ENCODE peak calls at places on chromosome X, in ten cellular contexts. Q is astrocyte, H is stomach, Z is H1, S is fibroblast of lung, T is PC-3, R is cardiac muscle cell, D is brain microvascular endothelial cell, A is sigmoid colon, G is endodermal cell. I is an unnamed sample.

GRCh38 chrX:7709845-7710244 is 133.1 kb upstream of the VCX start:
- DNase-seq in Q (no peak), H (no peak), Z (no peak), S (no peak), T (no peak), R (no peak), D (no peak), A (no peak), G (no peak), I (no peak)

GRCh38 chrX:69504626-69505612 is 793 bp downstream of the NALF2 start:
- DNase-seq in Q (no peak), H (no peak), Z (no peak), S (no peak), T (no peak), R (no peak), D (no peak), A (no peak), G (peak; percentile 56), I (no peak)

GRCh38 chrX:111447298-111447697 is 35.3 kb upstream of the DCX start:
- DNase-seq in Q (peak; percentile 1), H (no peak), Z (no peak), S (peak; percentile 5), T (peak; percentile 22), R (peak; percentile 4), D (no peak), A (no peak), G (peak; percentile 80), I (peak; percentile 52)

GRCh38 chrX:140948827-140949226 is 53.6 kb upstream of the SPANXB1 start:
- DNase-seq in Q (no peak), H (no peak), Z (no peak), S (no peak), T (no peak), R (no peak), D (no peak), A (no peak), G (no peak), I (no peak)

GRCh38 chrX:151722241-151722846 is 6.5 kb downstream of the FATE1 start:
- DNase-seq in Q (no peak), H (peak; percentile 49), Z (peak; percentile 43), S (peak; percentile 4), T (no peak), R (peak; percentile 34), D (no peak), A (peak; percentile 58), G (peak; percentile 90), I (no peak)

GRCh38 chrX:125287282-125287681 is 32.4 kb upstream of the TEX13C start:
- DNase-seq in Q (no peak), H (no peak), Z (no peak), S (no peak), T (no peak), R (no peak), D (no peak), A (no peak), G (no peak), I (no peak)

GRCh38 chrX:39627257-39627656 is 470.5 kb downstream of the BCOR start:
- DNase-seq in Q (no peak), H (peak; percentile 31), Z (no peak), S (no peak), T (no peak), R (no peak), D (no peak), A (no peak), G (no peak), I (no peak)

GRCh38 chrX:105167233-105167632 is 53.3 kb downstream of the TEX13A start:
- DNase-seq in Q (no peak), H (no peak), Z (no peak), S (peak; percentile 2), T (peak; percentile 88), R (no peak), D (no peak), A (no peak), G (no peak), I (no peak)

GRCh38 chrX:153608821-153609220 is 9.9 kb upstream of the CCNQ start:
- DNase-seq in Q (no peak), H (no peak), Z (no peak), S (peak; percentile 11), T (no peak), R (peak; percentile 18), D (no peak), A (no peak), G (no peak), I (no peak)

GRCh38 chrX:99271641-99272040 is 1138.4 kb downstream of the PCDH19 start:
- DNase-seq in Q (no peak), H (no peak), Z (no peak), S (no peak), T (no peak), R (no peak), D (no peak), A (no peak), G (peak; percentile 75), I (no peak)

GRCh38 chrX:130637591-130637990 is 235.8 kb downstream of the RBMX2 start:
- DNase-seq in Q (peak; percentile 15), H (no peak), Z (no peak), S (peak; percentile 23), T (no peak), R (peak; percentile 56), D (peak; percentile 5), A (no peak), G (no peak), I (no peak)

GRCh38 chrX:39577206-39577605 is 520.6 kb downstream of the BCOR start:
- DNase-seq in Q (peak; percentile 25), H (no peak), Z (no peak), S (peak; percentile 44), T (peak; percentile 39), R (no peak), D (no peak), A (no peak), G (no peak), I (no peak)

DNA sequence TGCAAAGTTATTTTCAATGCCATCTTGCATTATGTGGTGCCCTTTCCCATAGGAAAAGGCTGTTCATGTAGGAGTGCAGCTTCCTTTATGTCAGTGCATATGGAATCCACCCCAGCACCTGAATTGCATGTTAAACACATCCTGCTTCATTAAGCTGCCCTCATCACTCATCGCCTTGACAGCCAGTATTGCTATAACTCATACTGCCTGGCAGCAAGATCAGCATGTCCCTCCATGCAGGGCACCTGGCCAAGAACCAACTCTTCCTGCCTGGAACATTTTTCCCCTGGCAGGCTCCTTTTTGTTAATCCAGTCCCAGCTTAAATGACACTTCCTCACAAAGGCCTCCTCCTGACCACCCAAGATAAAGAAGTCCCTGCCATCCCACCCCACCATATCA is 23.5 kb upstream of the CA5B start:
- DNase-seq in Q (no peak), H (no peak), Z (no peak), S (no peak), T (peak; percentile 7), R (peak; percentile 3), D (no peak), A (no peak), G (no peak), I (peak; percentile 49)
- H3K27ac ChIP-seq in Q (no peak overlapping the region), H (no peak overlapping the region), Z (no peak overlapping the region), S (no peak overlapping the region), T (no peak overlapping the region), R (no peak overlapping the region), D (no peak overlapping the region), A (no peak overlapping the region), G (no peak overlapping the region), I (no peak overlapping the region)

GRCh38 chrX:77694491-77694890 is 91.5 kb downstream of the ATRX start:
- DNase-seq in Q (no peak), H (no peak), Z (no peak), S (no peak), T (peak; percentile 2), R (no peak), D (no peak), A (no peak), G (no peak), I (no peak)

GRCh38 chrX:77693594-77693993 is 92.4 kb downstream of the ATRX start:
- DNase-seq in Q (no peak), H (no peak), Z (no peak), S (no peak), T (no peak), R (no peak), D (no peak), A (no peak), G (no peak), I (no peak)

DNA sequence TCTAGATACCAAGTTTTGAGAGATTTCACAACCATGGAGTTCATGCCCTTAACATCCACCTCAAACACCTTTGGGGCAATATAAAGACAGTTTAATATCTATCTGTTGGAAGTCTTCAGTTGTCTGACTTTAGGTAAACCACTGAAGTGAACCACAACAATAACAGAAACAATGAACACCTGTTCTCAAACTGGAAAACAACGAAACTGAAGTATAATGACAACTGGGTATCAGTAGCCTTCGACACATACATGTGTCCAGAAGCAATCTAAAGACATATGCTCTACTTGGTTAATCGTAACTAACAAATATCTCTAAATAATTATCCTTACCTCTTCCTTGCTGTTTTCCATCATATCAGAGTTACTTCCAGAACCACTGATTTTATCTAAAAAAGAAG is 87.8 kb downstream of the ATRX start:
- DNase-seq in Q (no peak), H (no peak), Z (no peak), S (no peak), T (no peak), R (no peak), D (no peak), A (no peak), G (no peak), I (no peak)
- H3K36me3 ChIP-seq in Q (peaks cover 13% of the 10 kb centered on the region), H (peaks cover 9% of the 10 kb centered on the region), Z (peaks cover 7% of the 10 kb centered on the region), S (no peaks in the 10 kb centered on the region), T (peaks cover 18% of the 10 kb centered on the region), R (peaks cover 10% of the 10 kb centered on the region), D (no peaks in the 10 kb centered on the region), A (no peaks in the 10 kb centered on the region), G (peaks cover 37% of the 10 kb centered on the region), I (no peaks in the 10 kb centered on the region)

DNA sequence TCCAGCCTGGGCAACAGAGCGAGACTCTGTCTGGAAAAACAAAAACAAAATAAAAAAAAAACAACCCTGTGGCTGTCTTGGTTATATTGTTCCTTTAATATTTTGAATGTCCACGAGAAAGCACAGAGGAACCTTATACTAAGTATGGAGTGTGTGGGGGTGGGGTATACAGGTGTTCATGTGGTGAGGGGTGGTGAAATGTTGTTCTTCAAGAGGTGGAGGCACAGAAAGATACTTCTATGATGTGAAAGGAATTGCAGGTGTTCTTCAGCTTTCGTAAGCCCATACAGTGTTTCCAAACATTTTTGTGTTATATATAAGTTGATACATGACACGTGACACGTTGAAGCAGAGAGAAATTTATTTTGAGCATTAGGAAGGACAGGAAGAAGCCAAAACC is 46.4 kb downstream of the SLC9A6 start:
- DNase-seq in Q (no peak), H (no peak), Z (no peak), S (no peak), T (no peak), R (no peak), D (no peak), A (no peak), G (no peak), I (no peak)
- H3K27ac ChIP-seq in Q (peak overlapping the region; percentile 92), H (peak overlapping the region; percentile 66), Z (no peak overlapping the region), S (no peak overlapping the region), T (no peak overlapping the region), R (no peak overlapping the region), D (peak overlapping the region; percentile 82), A (peak overlapping the region; percentile 84), G (no peak overlapping the region), I (no peak overlapping the region)

GRCh38 chrX:1385824-1386223 is 6.1 kb downstream of the SLC25A6 start:
- DNase-seq in Q (no peak), H (no peak), Z (no peak), S (no peak), T (no peak), R (no peak), D (no peak), A (no peak), G (peak; percentile 45), I (no peak)
- H3K36me3 ChIP-seq in Q (peaks cover 52% of the 10 kb centered on the region), H (peaks cover 80% of the 10 kb centered on the region), Z (peaks cover 66% of the 10 kb centered on the region), S (peaks cover 42% of the 10 kb centered on the region), T (peaks cover 52% of the 10 kb centered on the region), R (peaks cover 53% of the 10 kb centered on the region), D (peaks cover 65% of the 10 kb centered on the region), A (peaks cover 44% of the 10 kb centered on the region), G (peaks cover 69% of the 10 kb centered on the region), I (peaks cover 73% of the 10 kb centered on the region)